ENCODE peak calls at places on chromosomes 3 and 15, in ten cellular contexts. One of them, this sample, is unnamed.

GRCh38 chr3:176041812-176042211 is 1155.5 kb downstream of the TBL1XR1 start:
- DNase-seq in activated naive CD8-positive, alpha-beta T cell treated with anti-CD3 and anti-CD28 coated beads for 36 hours: no peak
- DNase-seq in pons: no peak
- DNase-seq in activated CD8-positive, alpha-beta T cell treated with anti-CD3 and anti-CD28 coated beads for 36 hours: no peak
- DNase-seq in activated gamma-delta T cell treated with anti-CD3 and anti-CD28 coated beads, Interleukin-2, amount 50 U/mL, for 16 hours: no peak
- DNase-seq in NCI-H1092: no peak
- DNase-seq in globus pallidus: no peak
- DNase-seq in bronchial epithelial cell: no peak
- DNase-seq in right cardiac atrium: no peak
- DNase-seq in nucleus accumbens: no peak
- DNase-seq in this sample: no peak

GRCh38 chr3:12944413-12944812 is 103.0 kb upstream of the RPL32 start:
- DNase-seq in activated naive CD8-positive, alpha-beta T cell treated with anti-CD3 and anti-CD28 coated beads for 36 hours: no peak
- DNase-seq in pons: peak; percentile 71
- DNase-seq in activated CD8-positive, alpha-beta T cell treated with anti-CD3 and anti-CD28 coated beads for 36 hours: no peak
- DNase-seq in activated gamma-delta T cell treated with anti-CD3 and anti-CD28 coated beads, Interleukin-2, amount 50 U/mL, for 16 hours: no peak
- DNase-seq in NCI-H1092: no peak
- DNase-seq in globus pallidus: no peak
- DNase-seq in bronchial epithelial cell: no peak
- DNase-seq in right cardiac atrium: no peak
- DNase-seq in nucleus accumbens: no peak
- DNase-seq in this sample: no peak

GRCh38 chr3:135239485-135239884 is 444.4 kb downstream of the EPHB1 start:
- DNase-seq in activated naive CD8-positive, alpha-beta T cell treated with anti-CD3 and anti-CD28 coated beads for 36 hours: no peak
- DNase-seq in pons: no peak
- DNase-seq in activated CD8-positive, alpha-beta T cell treated with anti-CD3 and anti-CD28 coated beads for 36 hours: no peak
- DNase-seq in activated gamma-delta T cell treated with anti-CD3 and anti-CD28 coated beads, Interleukin-2, amount 50 U/mL, for 16 hours: no peak
- DNase-seq in NCI-H1092: peak; percentile 32
- DNase-seq in globus pallidus: no peak
- DNase-seq in bronchial epithelial cell: no peak
- DNase-seq in right cardiac atrium: no peak
- DNase-seq in nucleus accumbens: no peak
- DNase-seq in this sample: no peak

GRCh38 chr3:33426068-33426467 is 14.1 kb downstream of the UBP1 start:
- DNase-seq in activated naive CD8-positive, alpha-beta T cell treated with anti-CD3 and anti-CD28 coated beads for 36 hours: no peak
- DNase-seq in pons: no peak
- DNase-seq in activated CD8-positive, alpha-beta T cell treated with anti-CD3 and anti-CD28 coated beads for 36 hours: no peak
- DNase-seq in activated gamma-delta T cell treated with anti-CD3 and anti-CD28 coated beads, Interleukin-2, amount 50 U/mL, for 16 hours: no peak
- DNase-seq in NCI-H1092: peak; percentile 40
- DNase-seq in globus pallidus: no peak
- DNase-seq in bronchial epithelial cell: no peak
- DNase-seq in right cardiac atrium: no peak
- DNase-seq in nucleus accumbens: no peak
- DNase-seq in this sample: no peak

GRCh38 chr3:23824699-23825444 is 19.1 kb downstream of the UBE2E1 start:
- DNase-seq in activated naive CD8-positive, alpha-beta T cell treated with anti-CD3 and anti-CD28 coated beads for 36 hours: no peak
- DNase-seq in pons: no peak
- DNase-seq in activated CD8-positive, alpha-beta T cell treated with anti-CD3 and anti-CD28 coated beads for 36 hours: no peak
- DNase-seq in activated gamma-delta T cell treated with anti-CD3 and anti-CD28 coated beads, Interleukin-2, amount 50 U/mL, for 16 hours: no peak
- DNase-seq in NCI-H1092: no peak
- DNase-seq in globus pallidus: no peak
- DNase-seq in bronchial epithelial cell: peak; percentile 75
- DNase-seq in right cardiac atrium: no peak
- DNase-seq in nucleus accumbens: no peak
- DNase-seq in this sample: no peak

GRCh38 chr15:68511073-68511991 is 67.5 kb upstream of the CORO2B start:
- DNase-seq in activated naive CD8-positive, alpha-beta T cell treated with anti-CD3 and anti-CD28 coated beads for 36 hours: no peak
- DNase-seq in pons: no peak
- DNase-seq in activated CD8-positive, alpha-beta T cell treated with anti-CD3 and anti-CD28 coated beads for 36 hours: no peak
- DNase-seq in activated gamma-delta T cell treated with anti-CD3 and anti-CD28 coated beads, Interleukin-2, amount 50 U/mL, for 16 hours: no peak
- DNase-seq in NCI-H1092: no peak
- DNase-seq in globus pallidus: no peak
- DNase-seq in bronchial epithelial cell: no peak
- DNase-seq in right cardiac atrium: peak; percentile 75
- DNase-seq in nucleus accumbens: no peak
- DNase-seq in this sample: peak; percentile 90

GRCh38 chr3:113304102-113304501 is 92.7 kb downstream of the BOC start:
- DNase-seq in activated naive CD8-positive, alpha-beta T cell treated with anti-CD3 and anti-CD28 coated beads for 36 hours: no peak
- DNase-seq in pons: no peak
- DNase-seq in activated CD8-positive, alpha-beta T cell treated with anti-CD3 and anti-CD28 coated beads for 36 hours: no peak
- DNase-seq in activated gamma-delta T cell treated with anti-CD3 and anti-CD28 coated beads, Interleukin-2, amount 50 U/mL, for 16 hours: no peak
- DNase-seq in NCI-H1092: no peak
- DNase-seq in globus pallidus: no peak
- DNase-seq in bronchial epithelial cell: no peak
- DNase-seq in right cardiac atrium: no peak
- DNase-seq in nucleus accumbens: no peak
- DNase-seq in this sample: no peak

GRCh38 chr15:94100814-94101213 is 130.5 kb upstream of the MCTP2 start:
- DNase-seq in activated naive CD8-positive, alpha-beta T cell treated with anti-CD3 and anti-CD28 coated beads for 36 hours: no peak
- DNase-seq in pons: no peak
- DNase-seq in activated CD8-positive, alpha-beta T cell treated with anti-CD3 and anti-CD28 coated beads for 36 hours: no peak
- DNase-seq in activated gamma-delta T cell treated with anti-CD3 and anti-CD28 coated beads, Interleukin-2, amount 50 U/mL, for 16 hours: no peak
- DNase-seq in NCI-H1092: no peak
- DNase-seq in globus pallidus: no peak
- DNase-seq in bronchial epithelial cell: no peak
- DNase-seq in right cardiac atrium: no peak
- DNase-seq in nucleus accumbens: no peak
- DNase-seq in this sample: no peak

GRCh38 chr15:74202461-74203401 is at the start of gene STRA6:
- DNase-seq in activated naive CD8-positive, alpha-beta T cell treated with anti-CD3 and anti-CD28 coated beads for 36 hours: no peak
- DNase-seq in pons: no peak
- DNase-seq in activated CD8-positive, alpha-beta T cell treated with anti-CD3 and anti-CD28 coated beads for 36 hours: peak; percentile 42
- DNase-seq in activated gamma-delta T cell treated with anti-CD3 and anti-CD28 coated beads, Interleukin-2, amount 50 U/mL, for 16 hours: no peak
- DNase-seq in NCI-H1092: no peak
- DNase-seq in globus pallidus: no peak
- DNase-seq in bronchial epithelial cell: peak; percentile 81
- DNase-seq in right cardiac atrium: no peak
- DNase-seq in nucleus accumbens: no peak
- DNase-seq in this sample: no peak

GRCh38 chr15:83848315-83849050 is 194.6 kb downstream of the ADAMTSL3 start:
- DNase-seq in activated naive CD8-positive, alpha-beta T cell treated with anti-CD3 and anti-CD28 coated beads for 36 hours: no peak
- DNase-seq in pons: no peak
- DNase-seq in activated CD8-positive, alpha-beta T cell treated with anti-CD3 and anti-CD28 coated beads for 36 hours: no peak
- DNase-seq in activated gamma-delta T cell treated with anti-CD3 and anti-CD28 coated beads, Interleukin-2, amount 50 U/mL, for 16 hours: no peak
- DNase-seq in NCI-H1092: no peak
- DNase-seq in globus pallidus: no peak
- DNase-seq in bronchial epithelial cell: peak; percentile 97
- DNase-seq in right cardiac atrium: no peak
- DNase-seq in nucleus accumbens: no peak
- DNase-seq in this sample: no peak

GRCh38 chr15:44246521-44247268 is 41.8 kb upstream of the GOLM2 start:
- DNase-seq in activated naive CD8-positive, alpha-beta T cell treated with anti-CD3 and anti-CD28 coated beads for 36 hours: no peak
- DNase-seq in pons: peak; percentile 96
- DNase-seq in activated CD8-positive, alpha-beta T cell treated with anti-CD3 and anti-CD28 coated beads for 36 hours: no peak
- DNase-seq in activated gamma-delta T cell treated with anti-CD3 and anti-CD28 coated beads, Interleukin-2, amount 50 U/mL, for 16 hours: no peak
- DNase-seq in NCI-H1092: no peak
- DNase-seq in globus pallidus: peak; percentile 93
- DNase-seq in bronchial epithelial cell: no peak
- DNase-seq in right cardiac atrium: no peak
- DNase-seq in nucleus accumbens: no peak
- DNase-seq in this sample: no peak

GRCh38 chr15:83516935-83517334 is 69.8 kb downstream of the SH3GL3 start:
- DNase-seq in activated naive CD8-positive, alpha-beta T cell treated with anti-CD3 and anti-CD28 coated beads for 36 hours: no peak
- DNase-seq in pons: no peak
- DNase-seq in activated CD8-positive, alpha-beta T cell treated with anti-CD3 and anti-CD28 coated beads for 36 hours: no peak
- DNase-seq in activated gamma-delta T cell treated with anti-CD3 and anti-CD28 coated beads, Interleukin-2, amount 50 U/mL, for 16 hours: no peak
- DNase-seq in NCI-H1092: no peak
- DNase-seq in globus pallidus: no peak
- DNase-seq in bronchial epithelial cell: peak; percentile 73
- DNase-seq in right cardiac atrium: no peak
- DNase-seq in nucleus accumbens: no peak
- DNase-seq in this sample: no peak

GRCh38 chr3:172129868-172130751 is 90.7 kb downstream of the FNDC3B start:
- DNase-seq in activated naive CD8-positive, alpha-beta T cell treated with anti-CD3 and anti-CD28 coated beads for 36 hours: peak; percentile 51
- DNase-seq in pons: no peak
- DNase-seq in activated CD8-positive, alpha-beta T cell treated with anti-CD3 and anti-CD28 coated beads for 36 hours: peak; percentile 73
- DNase-seq in activated gamma-delta T cell treated with anti-CD3 and anti-CD28 coated beads, Interleukin-2, amount 50 U/mL, for 16 hours: peak; percentile 25
- DNase-seq in NCI-H1092: no peak
- DNase-seq in globus pallidus: no peak
- DNase-seq in bronchial epithelial cell: peak; percentile 98
- DNase-seq in right cardiac atrium: peak; percentile 91
- DNase-seq in nucleus accumbens: no peak
- DNase-seq in this sample: peak; percentile 97

GRCh38 chr3:37913531-37913930 is 51.9 kb downstream of the CTDSPL start:
- DNase-seq in activated naive CD8-positive, alpha-beta T cell treated with anti-CD3 and anti-CD28 coated beads for 36 hours: no peak
- DNase-seq in pons: no peak
- DNase-seq in activated CD8-positive, alpha-beta T cell treated with anti-CD3 and anti-CD28 coated beads for 36 hours: no peak
- DNase-seq in activated gamma-delta T cell treated with anti-CD3 and anti-CD28 coated beads, Interleukin-2, amount 50 U/mL, for 16 hours: no peak
- DNase-seq in NCI-H1092: no peak
- DNase-seq in globus pallidus: no peak
- DNase-seq in bronchial epithelial cell: no peak
- DNase-seq in right cardiac atrium: no peak
- DNase-seq in nucleus accumbens: no peak
- DNase-seq in this sample: no peak

GRCh38 chr15:60799885-60800728 is 321.2 kb upstream of the ICE2 start:
- DNase-seq in activated naive CD8-positive, alpha-beta T cell treated with anti-CD3 and anti-CD28 coated beads for 36 hours: peak; percentile 51
- DNase-seq in pons: no peak
- DNase-seq in activated CD8-positive, alpha-beta T cell treated with anti-CD3 and anti-CD28 coated beads for 36 hours: peak; percentile 69
- DNase-seq in activated gamma-delta T cell treated with anti-CD3 and anti-CD28 coated beads, Interleukin-2, amount 50 U/mL, for 16 hours: peak; percentile 7
- DNase-seq in NCI-H1092: no peak
- DNase-seq in globus pallidus: no peak
- DNase-seq in bronchial epithelial cell: no peak
- DNase-seq in right cardiac atrium: no peak
- DNase-seq in nucleus accumbens: no peak
- DNase-seq in this sample: no peak

GRCh38 chr3:195522254-195523023 is 20.7 kb downstream of the PPP1R2 start:
- DNase-seq in activated naive CD8-positive, alpha-beta T cell treated with anti-CD3 and anti-CD28 coated beads for 36 hours: no peak
- DNase-seq in pons: peak; percentile 59
- DNase-seq in activated CD8-positive, alpha-beta T cell treated with anti-CD3 and anti-CD28 coated beads for 36 hours: no peak
- DNase-seq in activated gamma-delta T cell treated with anti-CD3 and anti-CD28 coated beads, Interleukin-2, amount 50 U/mL, for 16 hours: no peak
- DNase-seq in NCI-H1092: no peak
- DNase-seq in globus pallidus: peak; percentile 26
- DNase-seq in bronchial epithelial cell: peak; percentile 21
- DNase-seq in right cardiac atrium: no peak
- DNase-seq in nucleus accumbens: no peak
- DNase-seq in this sample: no peak

GRCh38 chr15:35013370-35013769 is 25.3 kb upstream of the ZNF770 start:
- DNase-seq in activated naive CD8-positive, alpha-beta T cell treated with anti-CD3 and anti-CD28 coated beads for 36 hours: no peak
- DNase-seq in pons: no peak
- DNase-seq in activated CD8-positive, alpha-beta T cell treated with anti-CD3 and anti-CD28 coated beads for 36 hours: no peak
- DNase-seq in activated gamma-delta T cell treated with anti-CD3 and anti-CD28 coated beads, Interleukin-2, amount 50 U/mL, for 16 hours: no peak
- DNase-seq in NCI-H1092: no peak
- DNase-seq in globus pallidus: no peak
- DNase-seq in bronchial epithelial cell: peak; percentile 35
- DNase-seq in right cardiac atrium: no peak
- DNase-seq in nucleus accumbens: no peak
- DNase-seq in this sample: no peak

GRCh38 chr3:39494781-39495180 is 27.3 kb downstream of the MOBP start:
- DNase-seq in activated naive CD8-positive, alpha-beta T cell treated with anti-CD3 and anti-CD28 coated beads for 36 hours: no peak
- DNase-seq in pons: no peak
- DNase-seq in activated CD8-positive, alpha-beta T cell treated with anti-CD3 and anti-CD28 coated beads for 36 hours: no peak
- DNase-seq in activated gamma-delta T cell treated with anti-CD3 and anti-CD28 coated beads, Interleukin-2, amount 50 U/mL, for 16 hours: no peak
- DNase-seq in NCI-H1092: no peak
- DNase-seq in globus pallidus: no peak
- DNase-seq in bronchial epithelial cell: no peak
- DNase-seq in right cardiac atrium: no peak
- DNase-seq in nucleus accumbens: no peak
- DNase-seq in this sample: no peak

GRCh38 chr15:37106490-37107001 is 6.2 kb upstream of the MEIS2 start:
- DNase-seq in activated naive CD8-positive, alpha-beta T cell treated with anti-CD3 and anti-CD28 coated beads for 36 hours: no peak
- DNase-seq in pons: no peak
- DNase-seq in activated CD8-positive, alpha-beta T cell treated with anti-CD3 and anti-CD28 coated beads for 36 hours: peak; percentile 49
- DNase-seq in activated gamma-delta T cell treated with anti-CD3 and anti-CD28 coated beads, Interleukin-2, amount 50 U/mL, for 16 hours: no peak
- DNase-seq in NCI-H1092: no peak
- DNase-seq in globus pallidus: peak; percentile 65
- DNase-seq in bronchial epithelial cell: no peak
- DNase-seq in right cardiac atrium: peak; percentile 71
- DNase-seq in nucleus accumbens: no peak
- DNase-seq in this sample: no peak

GRCh38 chr3:129777806-129778205 is 115.7 kb downstream of the TMCC1 start:
- DNase-seq in activated naive CD8-positive, alpha-beta T cell treated with anti-CD3 and anti-CD28 coated beads for 36 hours: no peak
- DNase-seq in pons: peak; percentile 74
- DNase-seq in activated CD8-positive, alpha-beta T cell treated with anti-CD3 and anti-CD28 coated beads for 36 hours: no peak
- DNase-seq in activated gamma-delta T cell treated with anti-CD3 and anti-CD28 coated beads, Interleukin-2, amount 50 U/mL, for 16 hours: no peak
- DNase-seq in NCI-H1092: no peak
- DNase-seq in globus pallidus: peak; percentile 71
- DNase-seq in bronchial epithelial cell: no peak
- DNase-seq in right cardiac atrium: no peak
- DNase-seq in nucleus accumbens: peak; percentile 5
- DNase-seq in this sample: no peak

GRCh38 chr3:170680593-170680992 is 94.7 kb upstream of the SLC7A14 start:
- DNase-seq in activated naive CD8-positive, alpha-beta T cell treated with anti-CD3 and anti-CD28 coated beads for 36 hours: no peak
- DNase-seq in pons: no peak
- DNase-seq in activated CD8-positive, alpha-beta T cell treated with anti-CD3 and anti-CD28 coated beads for 36 hours: no peak
- DNase-seq in activated gamma-delta T cell treated with anti-CD3 and anti-CD28 coated beads, Interleukin-2, amount 50 U/mL, for 16 hours: no peak
- DNase-seq in NCI-H1092: no peak
- DNase-seq in globus pallidus: no peak
- DNase-seq in bronchial epithelial cell: no peak
- DNase-seq in right cardiac atrium: no peak
- DNase-seq in nucleus accumbens: no peak
- DNase-seq in this sample: no peak

GRCh38 chr15:51403072-51403878 is 61.8 kb downstream of the GLDN start:
- DNase-seq in activated naive CD8-positive, alpha-beta T cell treated with anti-CD3 and anti-CD28 coated beads for 36 hours: no peak
- DNase-seq in pons: peak; percentile 59
- DNase-seq in activated CD8-positive, alpha-beta T cell treated with anti-CD3 and anti-CD28 coated beads for 36 hours: no peak
- DNase-seq in activated gamma-delta T cell treated with anti-CD3 and anti-CD28 coated beads, Interleukin-2, amount 50 U/mL, for 16 hours: no peak
- DNase-seq in NCI-H1092: no peak
- DNase-seq in globus pallidus: no peak
- DNase-seq in bronchial epithelial cell: peak; percentile 48
- DNase-seq in right cardiac atrium: no peak
- DNase-seq in nucleus accumbens: no peak
- DNase-seq in this sample: peak; percentile 53

GRCh38 chr3:22959593-22959992 is 243.5 kb upstream of the UBE2E2 start:
- DNase-seq in activated naive CD8-positive, alpha-beta T cell treated with anti-CD3 and anti-CD28 coated beads for 36 hours: no peak
- DNase-seq in pons: peak; percentile 15
- DNase-seq in activated CD8-positive, alpha-beta T cell treated with anti-CD3 and anti-CD28 coated beads for 36 hours: no peak
- DNase-seq in activated gamma-delta T cell treated with anti-CD3 and anti-CD28 coated beads, Interleukin-2, amount 50 U/mL, for 16 hours: no peak
- DNase-seq in NCI-H1092: no peak
- DNase-seq in globus pallidus: no peak
- DNase-seq in bronchial epithelial cell: no peak
- DNase-seq in right cardiac atrium: no peak
- DNase-seq in nucleus accumbens: no peak
- DNase-seq in this sample: no peak

GRCh38 chr3:153614563-153614962 is 452.5 kb downstream of the RAP2B start:
- DNase-seq in activated naive CD8-positive, alpha-beta T cell treated with anti-CD3 and anti-CD28 coated beads for 36 hours: no peak
- DNase-seq in pons: no peak
- DNase-seq in activated CD8-positive, alpha-beta T cell treated with anti-CD3 and anti-CD28 coated beads for 36 hours: no peak
- DNase-seq in activated gamma-delta T cell treated with anti-CD3 and anti-CD28 coated beads, Interleukin-2, amount 50 U/mL, for 16 hours: no peak
- DNase-seq in NCI-H1092: no peak
- DNase-seq in globus pallidus: no peak
- DNase-seq in bronchial epithelial cell: peak; percentile 99
- DNase-seq in right cardiac atrium: no peak
- DNase-seq in nucleus accumbens: no peak
- DNase-seq in this sample: no peak

GRCh38 chr3:138945646-138946553 is 1.0 kb downstream of the FOXL2 start:
- DNase-seq in activated naive CD8-positive, alpha-beta T cell treated with anti-CD3 and anti-CD28 coated beads for 36 hours: peak; percentile 33
- DNase-seq in pons: no peak
- DNase-seq in activated CD8-positive, alpha-beta T cell treated with anti-CD3 and anti-CD28 coated beads for 36 hours: peak; percentile 51
- DNase-seq in activated gamma-delta T cell treated with anti-CD3 and anti-CD28 coated beads, Interleukin-2, amount 50 U/mL, for 16 hours: no peak
- DNase-seq in NCI-H1092: no peak
- DNase-seq in globus pallidus: no peak
- DNase-seq in bronchial epithelial cell: peak; percentile 45
- DNase-seq in right cardiac atrium: no peak
- DNase-seq in nucleus accumbens: no peak
- DNase-seq in this sample: no peak

GRCh38 chr15:38624248-38625214 is 59.9 kb upstream of the RASGRP1 start:
- DNase-seq in activated naive CD8-positive, alpha-beta T cell treated with anti-CD3 and anti-CD28 coated beads for 36 hours: no peak
- DNase-seq in pons: no peak
- DNase-seq in activated CD8-positive, alpha-beta T cell treated with anti-CD3 and anti-CD28 coated beads for 36 hours: no peak
- DNase-seq in activated gamma-delta T cell treated with anti-CD3 and anti-CD28 coated beads, Interleukin-2, amount 50 U/mL, for 16 hours: no peak
- DNase-seq in NCI-H1092: no peak
- DNase-seq in globus pallidus: no peak
- DNase-seq in bronchial epithelial cell: peak; percentile 28
- DNase-seq in right cardiac atrium: no peak
- DNase-seq in nucleus accumbens: no peak
- DNase-seq in this sample: no peak

GRCh38 chr15:78635346-78635745 is 5.7 kb downstream of the CHRNB4 start:
- DNase-seq in activated naive CD8-positive, alpha-beta T cell treated with anti-CD3 and anti-CD28 coated beads for 36 hours: no peak
- DNase-seq in pons: no peak
- DNase-seq in activated CD8-positive, alpha-beta T cell treated with anti-CD3 and anti-CD28 coated beads for 36 hours: no peak
- DNase-seq in activated gamma-delta T cell treated with anti-CD3 and anti-CD28 coated beads, Interleukin-2, amount 50 U/mL, for 16 hours: no peak
- DNase-seq in NCI-H1092: no peak
- DNase-seq in globus pallidus: no peak
- DNase-seq in bronchial epithelial cell: no peak
- DNase-seq in right cardiac atrium: no peak
- DNase-seq in nucleus accumbens: no peak
- DNase-seq in this sample: no peak

GRCh38 chr3:66028457-66028856 is 10.3 kb downstream of the MAGI1 start:
- DNase-seq in activated naive CD8-positive, alpha-beta T cell treated with anti-CD3 and anti-CD28 coated beads for 36 hours: no peak
- DNase-seq in pons: no peak
- DNase-seq in activated CD8-positive, alpha-beta T cell treated with anti-CD3 and anti-CD28 coated beads for 36 hours: no peak
- DNase-seq in activated gamma-delta T cell treated with anti-CD3 and anti-CD28 coated beads, Interleukin-2, amount 50 U/mL, for 16 hours: no peak
- DNase-seq in NCI-H1092: no peak
- DNase-seq in globus pallidus: no peak
- DNase-seq in bronchial epithelial cell: peak; percentile 79
- DNase-seq in right cardiac atrium: no peak
- DNase-seq in nucleus accumbens: no peak
- DNase-seq in this sample: no peak

This sample was measured in esophagus muscularis mucosa.